ENCODE peak calls at places on chromosomes 3 and 15, in eight cellular contexts. U, W, X, O, T, R, F and J are unnamed samples.

GRCh38 chr3:29186982-29187718 is 93.7 kb upstream of the RBMS3 start:
- DNase-seq in W (no peak), U (peak; percentile 57), O (no peak), R (no peak), T (peak; percentile 72), F (no peak), X (peak; percentile 90), J (peak; percentile 40)

GRCh38 chr3:102830415-102830814 is 395.6 kb downstream of the ZPLD1 start:
- DNase-seq in T (no peak), W (peak; percentile 36), F (no peak), U (no peak), X (no peak), R (no peak), O (no peak), J (no peak)

GRCh38 chr3:98782826-98783500 is 19.8 kb downstream of the ST3GAL6 start:
- DNase-seq in T (no peak), O (no peak), R (no peak), U (no peak), W (no peak), F (no peak), X (no peak), J (no peak)

GRCh38 chr3:33037479-33037878 is 59.5 kb downstream of the GLB1 start:
- DNase-seq in U (no peak), R (no peak), T (no peak), W (no peak), O (no peak), X (no peak), F (no peak), J (no peak)

GRCh38 chr3:7307410-7307809 is 446.5 kb downstream of the GRM7 start:
- DNase-seq in U (peak; percentile 75), T (no peak), O (no peak), X (no peak), F (no peak), W (no peak), R (no peak), J (no peak)

GRCh38 chr3:194537732-194538247 is 51.0 kb upstream of the ATP13A3 start:
- DNase-seq in F (no peak), R (no peak), X (peak; percentile 35), T (peak; percentile 73), W (no peak), O (no peak), U (peak; percentile 71), J (peak; percentile 67)

GRCh38 chr3:46252980-46253379 is 10.7 kb downstream of the CCR3 start:
- DNase-seq in U (no peak), X (no peak), R (no peak), O (no peak), W (no peak), T (no peak), F (no peak), J (no peak)

GRCh38 chr15:85690546-85691226 is 104.0 kb downstream of the KLHL25 start:
- DNase-seq in W (no peak), R (peak; percentile 41), F (no peak), X (no peak), O (no peak), U (no peak), T (no peak), J (no peak)

GRCh38 chr15:99702895-99703602 is 30.2 kb downstream of the LYSMD4 start:
- DNase-seq in U (peak; percentile 50), O (no peak), R (no peak), X (no peak), W (no peak), T (peak; percentile 57), F (no peak), J (no peak)

GRCh38 chr3:142118911-142119310 is 30.4 kb downstream of the TFDP2 start:
- DNase-seq in W (no peak), F (no peak), R (no peak), X (no peak), O (no peak), T (no peak), U (peak; percentile 43), J (no peak)

GRCh38 chr3:140546649-140547048 is 131.2 kb upstream of the TRIM42 start:
- DNase-seq in U (no peak), X (no peak), W (no peak), O (peak; percentile 5), T (no peak), R (no peak), F (no peak), J (no peak)

GRCh38 chr3:69288161-69288895 is 97.6 kb downstream of the FRMD4B start:
- DNase-seq in O (peak; percentile 93), W (no peak), U (no peak), F (peak; percentile 89), R (no peak), T (no peak), X (no peak), J (no peak)

GRCh38 chr3:107117922-107118576 is 259.2 kb upstream of the CCDC54 start:
- DNase-seq in R (peak; percentile 58), F (peak; percentile 79), W (no peak), O (peak; percentile 86), T (peak; percentile 91), U (peak; percentile 90), X (peak; percentile 86), J (peak; percentile 65)

GRCh38 chr15:98715890-98716443 is 67.6 kb downstream of the IGF1R start:
- DNase-seq in O (no peak), T (no peak), W (no peak), U (no peak), F (no peak), R (no peak), X (no peak), J (no peak)

DNA sequence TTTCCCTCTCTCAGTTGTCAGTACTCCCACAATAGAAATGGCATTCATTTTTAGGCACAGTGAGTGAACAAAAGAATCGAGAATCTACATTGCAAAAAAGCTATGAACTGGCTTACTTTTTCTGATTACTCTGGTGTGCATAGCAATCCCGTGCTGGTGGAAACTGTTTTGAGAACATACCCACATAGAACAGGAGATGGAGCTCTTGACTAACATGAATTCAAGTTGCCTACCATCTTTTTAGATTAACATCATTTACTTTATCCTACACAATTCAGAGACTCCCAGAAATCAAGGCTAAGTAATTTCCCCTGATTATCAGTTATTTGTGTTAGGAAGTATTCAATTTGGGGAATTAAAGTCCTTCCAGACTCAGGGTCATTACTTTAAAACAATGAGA is 326.6 kb downstream of the ARPP21 start:
- DNase-seq in U (peak; percentile 70), F (no peak), R (no peak), T (peak; percentile 81), X (peak; percentile 55), O (peak; percentile 68), W (no peak), J (peak; percentile 60)
- TF ChIP-seq CTCF in U (peak; percentile 63), F (peak; percentile 82), R (peak; percentile 71), T (peak; percentile 71), X (peak; percentile 63), O (peak; percentile 75), W (peak; percentile 38), J (peak; percentile 60)

DNA sequence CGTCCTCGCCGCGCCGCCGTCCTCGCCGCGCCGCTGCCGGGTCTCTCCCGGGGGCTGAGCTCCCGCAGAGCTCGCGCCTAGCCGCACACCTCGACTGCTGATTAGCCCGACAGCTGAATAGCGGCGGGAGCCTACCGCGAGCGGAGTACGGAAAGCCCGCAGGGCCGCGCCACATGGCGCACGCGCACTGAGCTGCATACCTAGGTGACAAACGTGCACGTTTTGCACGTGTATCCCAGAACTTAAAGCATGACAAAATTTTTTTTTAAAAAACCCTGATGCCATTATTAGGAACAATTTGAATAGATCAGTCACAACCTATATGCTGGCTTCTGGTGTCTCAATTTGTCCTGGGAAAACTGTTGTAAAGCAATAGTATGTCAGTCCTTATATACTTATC is at the start of gene GOLGA8A:
- DNase-seq in F (peak; percentile 86), T (peak; percentile 74), O (peak; percentile 77), R (no peak), W (no peak), U (peak; percentile 65), X (peak; percentile 62), J (peak; percentile 57)
- H3K4me3 ChIP-seq in F (peak within 1 kb of the TSS; percentile 68), T (peak within 1 kb of the TSS; percentile 70), O (peak within 1 kb of the TSS; percentile 74), R (no peak within 1 kb of the TSS), W (peak within 1 kb of the TSS; percentile 81), U (peak within 1 kb of the TSS; percentile 80), X (peak within 1 kb of the TSS; percentile 42), J (peak within 1 kb of the TSS; percentile 55)

GRCh38 chr15:44319385-44319784 is 30.9 kb downstream of the GOLM2 start:
- DNase-seq in T (no peak), W (no peak), U (no peak), O (peak; percentile 56), X (no peak), R (no peak), F (peak; percentile 50), J (no peak)
- TF ChIP-seq CTCF in T (no peak), W (no peak), U (no peak), O (peak; percentile 61), X (no peak), R (peak; percentile 19), F (peak; percentile 50), J (no peak)

GRCh38 chr3:196639517-196640500 is at the start of gene NRROS:
- DNase-seq in W (peak; percentile 83), X (peak; percentile 47), U (peak; percentile 68), O (peak; percentile 84), F (peak; percentile 88), R (peak; percentile 80), T (peak; percentile 49), J (peak; percentile 32)
- H3K4me3 ChIP-seq in W (peak within 1 kb of the TSS; percentile 59), X (peak within 1 kb of the TSS; percentile 43), U (peak within 1 kb of the TSS; percentile 13), O (peak within 1 kb of the TSS; percentile 57), F (no peak within 1 kb of the TSS), R (peak within 1 kb of the TSS; percentile 85), T (peak within 1 kb of the TSS; percentile 57), J (peak within 1 kb of the TSS; percentile 57)

DNA sequence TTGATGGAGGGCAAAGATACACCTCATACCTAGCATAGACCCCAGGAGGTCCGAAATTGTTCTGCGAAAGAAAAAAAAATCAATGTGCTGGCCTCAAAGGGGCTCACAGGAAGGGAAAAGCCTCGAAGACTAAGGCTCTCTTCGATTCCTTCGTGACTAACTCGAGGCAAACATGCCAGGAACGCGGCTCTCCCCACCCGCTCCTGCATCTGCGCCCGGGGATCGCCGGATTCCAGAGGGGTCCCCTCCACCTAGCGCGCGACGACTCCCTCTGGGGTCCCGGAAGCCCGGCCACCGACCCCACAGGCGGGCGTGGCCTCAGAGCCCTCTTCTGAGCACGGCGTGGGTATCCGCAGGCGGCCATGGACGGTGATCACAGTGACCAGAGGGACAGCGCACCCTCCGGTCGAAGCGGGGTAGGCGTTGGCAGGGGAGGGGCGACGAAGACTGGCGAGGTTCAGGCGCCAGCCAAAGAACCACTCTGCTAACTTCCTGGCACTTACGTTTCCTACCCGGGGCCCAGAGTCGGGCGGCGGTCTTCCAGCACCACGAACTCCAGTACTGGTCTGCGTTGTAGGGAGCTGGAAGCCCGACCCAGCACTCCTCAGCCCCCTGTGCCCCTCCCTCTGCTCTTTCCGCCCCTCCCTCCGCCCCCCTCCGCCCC is 517 bp upstream of the EIF3J start:
- DNase-seq in R (no peak), X (peak; percentile 58), U (no peak), W (no peak), T (peak; percentile 73), F (peak; percentile 97), O (peak; percentile 95), J (no peak)
- TF ChIP-seq CTCF in R (peak; percentile 42), X (peak; percentile 41), U (peak; percentile 48), W (peak; percentile 25), T (peak; percentile 61), F (peak; percentile 67), O (peak; percentile 47), J (peak; percentile 70)

DNA sequence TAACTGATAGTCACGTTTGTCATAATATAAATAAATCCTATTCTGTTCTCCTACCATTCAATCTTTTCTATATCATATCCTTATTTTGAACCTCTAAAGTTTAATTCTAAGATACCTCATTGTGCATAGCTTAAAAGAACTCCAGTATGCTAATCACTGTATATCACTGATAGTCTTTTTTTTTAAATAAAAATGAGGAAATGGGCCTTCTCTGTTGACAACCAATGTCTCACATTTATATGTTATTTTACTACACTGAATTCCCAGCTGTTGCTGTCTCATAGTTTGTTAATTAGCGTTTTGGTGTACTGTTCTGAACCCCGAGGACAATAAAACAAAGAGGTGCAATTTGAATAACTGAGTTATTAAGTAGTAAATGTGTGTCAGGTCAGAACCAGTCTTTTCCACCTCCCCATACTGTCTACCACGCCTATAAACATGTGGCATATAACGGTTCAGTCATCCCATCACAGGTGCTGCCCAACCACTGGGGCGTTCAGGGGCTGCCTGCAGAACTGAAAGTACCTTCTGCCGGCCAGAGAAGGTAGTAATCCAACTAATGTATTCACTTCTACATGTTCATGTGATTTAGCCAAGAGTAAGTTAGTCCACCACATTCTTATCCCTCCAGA is 14.9 kb downstream of the CBLB start:
- DNase-seq in F (no peak), X (no peak), U (no peak), W (no peak), T (no peak), O (no peak), R (no peak), J (no peak)
- H3K4me3 ChIP-seq in F (no peak overlapping the region), X (no peak overlapping the region), U (no peak overlapping the region), W (no peak overlapping the region), T (no peak overlapping the region), O (no peak overlapping the region), R (no peak overlapping the region), J (no peak overlapping the region)